ENCODE peak calls at places on chromosomes 11 and 22, in eight cellular contexts. N is A549, C is HCT116, Q is IMR-90, S is K562, R is GM12878, Z is SK-N-SH, A is HepG2. V is an unnamed sample.

GRCh38 chr11:74634537-74634936 is 42.2 kb downstream of the POLD3 start:
- DNase-seq in N (peak), Z (no peak), C (peak), R (no peak), A (peak), S (peak), Q (peak), V (no peak)

GRCh38 chr11:86491048-86491447 is 116.4 kb downstream of the CCDC81 start:
- DNase-seq in S (no peak), C (no peak), A (no peak), R (no peak), Q (no peak), N (no peak), Z (no peak), V (no peak)

GRCh38 chr22:44389181-44389580 is 76.4 kb upstream of the SHISAL1 start:
- DNase-seq in R (no peak), N (no peak), A (no peak), S (no peak), Z (no peak), Q (no peak), C (no peak), V (no peak)

GRCh38 chr22:50271519-50271970 is 1.4 kb upstream of the MAPK11 start:
- DNase-seq in C (no peak), Q (peak), Z (peak), S (peak), A (peak), N (peak), R (no peak), V (peak)

GRCh38 chr11:120339394-120339890 is 3.2 kb downstream of the ARHGEF12 start:
- DNase-seq in N (no peak), Z (peak), S (peak), Q (peak), R (no peak), A (peak), C (no peak), V (no peak)

GRCh38 chr22:24500251-24500820 is 5.2 kb downstream of the UPB1 start:
- DNase-seq in S (no peak), Q (no peak), R (no peak), Z (no peak), A (peak), C (no peak), N (no peak), V (no peak)

GRCh38 chr11:110522456-110522855 is 92.7 kb downstream of the FDX1 start:
- DNase-seq in A (no peak), C (no peak), R (no peak), Z (no peak), N (no peak), S (no peak), Q (no peak), V (no peak)

GRCh38 chr11:12989428-12990242 is 19.5 kb upstream of the RASSF10 start:
- DNase-seq in Z (no peak), N (no peak), Q (no peak), A (no peak), S (peak), C (no peak), R (no peak), V (no peak)

GRCh38 chr22:25448435-25449051 is 115.9 kb upstream of the GRK3 start:
- DNase-seq in C (no peak), Q (peak), N (no peak), S (peak), R (no peak), A (no peak), Z (peak), V (no peak)

GRCh38 chr11:17598700-17599459 is 51.8 kb downstream of the OTOG start:
- DNase-seq in Q (peak), S (peak), N (peak), A (peak), R (peak), C (peak), Z (peak), V (peak)

GRCh38 chr22:39678862-39679490 is 108.4 kb downstream of the CACNA1I start:
- DNase-seq in Q (no peak), R (no peak), S (no peak), Z (no peak), A (no peak), C (no peak), N (no peak), V (no peak)

GRCh38 chr11:12889243-12889642 is 119.9 kb upstream of the RASSF10 start:
- DNase-seq in Q (peak), S (no peak), A (no peak), Z (no peak), R (no peak), C (no peak), N (no peak), V (no peak)

GRCh38 chr11:132064987-132065620 is 694.7 kb downstream of the NTM start:
- DNase-seq in Q (peak), Z (no peak), C (no peak), S (no peak), R (no peak), N (peak), A (no peak), V (no peak)

GRCh38 chr11:116472661-116473060 is 300.1 kb downstream of the BUD13 start:
- DNase-seq in A (no peak), R (no peak), S (no peak), Q (no peak), Z (no peak), N (no peak), C (no peak), V (no peak)

GRCh38 chr22:38489142-38489541 is 17.0 kb downstream of the DDX17 start:
- DNase-seq in N (no peak), A (no peak), R (no peak), Z (no peak), S (no peak), C (no peak), Q (no peak), V (no peak)

GRCh38 chr11:69055598-69056516 is 7.1 kb downstream of the TPCN2 start:
- DNase-seq in R (peak), N (no peak), Z (no peak), S (no peak), A (no peak), C (no peak), Q (no peak), V (no peak)

GRCh38 chr11:11787305-11788066 is 54.3 kb upstream of the USP47 start:
- DNase-seq in R (peak), Q (peak), N (peak), C (peak), Z (peak), S (peak), A (peak), V (no peak)

GRCh38 chr11:16194566-16194965 is 161.8 kb downstream of the SOX6 start:
- DNase-seq in C (no peak), Z (no peak), S (no peak), A (no peak), R (no peak), Q (peak), N (no peak), V (no peak)
- TF ChIP-seq RAD21 in C (no peak), Z (no peak), S (no peak), A (no peak), R (no peak), Q (no peak), N (no peak), V (no peak)

DNA sequence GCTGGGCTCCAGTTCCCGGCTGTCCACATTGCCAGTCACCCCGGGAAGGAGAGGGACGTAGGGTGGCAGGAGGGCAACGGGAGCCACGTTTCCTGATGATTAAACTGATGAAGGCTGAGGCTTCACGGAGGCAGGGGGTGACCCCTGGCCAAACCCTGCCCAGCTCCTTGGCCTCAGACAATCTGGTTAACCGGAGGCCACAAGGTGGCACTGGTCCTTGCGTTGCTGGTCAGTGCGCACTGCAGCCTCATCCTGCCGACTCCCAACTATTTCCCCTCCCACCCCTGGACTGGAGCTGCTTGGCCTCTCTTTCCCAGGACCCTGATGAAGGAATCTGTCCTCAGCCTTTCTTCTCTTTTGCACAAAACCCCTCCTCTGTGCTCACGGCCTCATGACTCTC is 75.3 kb downstream of the PDE2A start:
- DNase-seq in Q (peak), N (peak), A (peak), R (no peak), Z (peak), C (no peak), S (peak), V (peak)
- TF ChIP-seq RAD21 in Q (peak), N (peak), A (peak), R (no peak), Z (peak), C (peak), S (peak), V (peak)

GRCh38 chr11:114559425-114560310 is at the start of gene NXPE1:
- DNase-seq in Z (no peak), Q (no peak), R (no peak), N (no peak), C (no peak), S (no peak), A (no peak), V (no peak)
- TF ChIP-seq RAD21 in Z (no peak), Q (no peak), R (no peak), N (no peak), C (no peak), S (no peak), A (no peak), V (no peak)

GRCh38 chr22:27801197-27801615 is 350 bp downstream of the MN1 start:
- DNase-seq in Z (peak), S (no peak), C (no peak), A (no peak), N (peak), R (no peak), Q (peak), V (no peak)

GRCh38 chr22:27802389-27803079 is 978 bp upstream of the MN1 start:
- DNase-seq in C (no peak), Q (no peak), S (no peak), N (no peak), R (no peak), A (no peak), Z (no peak), V (no peak)

GRCh38 chr22:27800250-27801131 is 1.1 kb downstream of the MN1 start:
- DNase-seq in S (no peak), R (no peak), N (no peak), Q (no peak), Z (peak), C (no peak), A (no peak), V (no peak)

GRCh38 chr22:27799334-27800249 is 2.0 kb downstream of the MN1 start:
- DNase-seq in C (no peak), N (no peak), Q (no peak), S (no peak), A (no peak), R (no peak), Z (peak), V (no peak)

DNA sequence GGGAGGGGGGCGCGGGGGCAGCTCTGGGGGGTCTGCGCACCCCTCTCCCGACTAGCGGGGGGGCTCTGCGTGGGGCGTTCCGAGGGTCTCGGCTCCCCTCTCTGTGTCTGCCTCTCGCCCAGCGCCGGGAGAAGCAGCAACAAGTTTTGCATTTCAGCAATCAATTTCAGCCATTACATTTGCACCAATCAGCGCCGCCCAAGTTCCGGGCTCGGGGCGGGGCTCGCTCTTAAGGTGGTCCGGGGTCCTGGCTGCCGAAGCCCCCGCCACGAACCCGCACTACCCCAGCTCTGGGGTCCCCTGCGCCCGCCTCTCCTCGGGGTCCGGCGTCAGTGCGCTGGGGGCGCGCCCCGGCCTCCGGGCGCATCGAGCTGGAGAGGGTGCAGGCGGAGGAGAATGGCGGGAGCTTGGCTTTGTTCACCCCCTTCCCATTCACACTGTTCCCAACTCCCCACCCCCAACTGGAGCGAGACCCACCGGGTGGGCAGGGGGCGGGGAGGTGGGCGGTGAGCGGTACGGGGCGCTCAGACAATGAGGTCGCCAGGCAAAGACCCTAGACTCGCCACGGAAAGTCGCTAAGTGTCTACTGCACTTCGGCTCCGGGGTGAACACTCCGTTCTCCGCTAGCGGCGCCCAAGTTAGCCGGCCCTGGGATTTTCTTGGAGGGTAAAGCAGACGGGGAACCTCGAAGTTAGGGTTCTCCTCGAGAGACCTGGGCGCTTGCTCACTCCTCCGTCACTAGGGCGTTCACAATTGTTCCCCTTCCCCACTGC is at the start of gene MN1:
- DNase-seq in R (no peak), S (no peak), Q (peak), N (peak), Z (peak), C (no peak), A (no peak), V (peak)
- TF ChIP-seq RAD21 in R (no peak), S (no peak), Q (no peak), N (no peak), Z (no peak), C (no peak), A (no peak), V (no peak)

GRCh38 chr11:46677169-46677568 is 23.2 kb downstream of the ARHGAP1 start:
- DNase-seq in C (no peak), S (no peak), N (no peak), A (no peak), R (no peak), Q (no peak), Z (no peak), V (no peak)

GRCh38 chr11:46679252-46680163 is 20.9 kb downstream of the ARHGAP1 start:
- DNase-seq in A (no peak), Q (no peak), R (no peak), Z (no peak), C (no peak), N (no peak), S (no peak), V (no peak)

GRCh38 chr11:46678741-46679130 is 21.7 kb downstream of the ARHGAP1 start:
- DNase-seq in Q (no peak), S (no peak), R (no peak), C (no peak), N (no peak), Z (no peak), A (no peak), V (no peak)

GRCh38 chr11:46676436-46677158 is 23.8 kb downstream of the ARHGAP1 start:
- DNase-seq in S (no peak), N (no peak), C (no peak), A (no peak), R (no peak), Z (no peak), Q (no peak), V (no peak)

DNA sequence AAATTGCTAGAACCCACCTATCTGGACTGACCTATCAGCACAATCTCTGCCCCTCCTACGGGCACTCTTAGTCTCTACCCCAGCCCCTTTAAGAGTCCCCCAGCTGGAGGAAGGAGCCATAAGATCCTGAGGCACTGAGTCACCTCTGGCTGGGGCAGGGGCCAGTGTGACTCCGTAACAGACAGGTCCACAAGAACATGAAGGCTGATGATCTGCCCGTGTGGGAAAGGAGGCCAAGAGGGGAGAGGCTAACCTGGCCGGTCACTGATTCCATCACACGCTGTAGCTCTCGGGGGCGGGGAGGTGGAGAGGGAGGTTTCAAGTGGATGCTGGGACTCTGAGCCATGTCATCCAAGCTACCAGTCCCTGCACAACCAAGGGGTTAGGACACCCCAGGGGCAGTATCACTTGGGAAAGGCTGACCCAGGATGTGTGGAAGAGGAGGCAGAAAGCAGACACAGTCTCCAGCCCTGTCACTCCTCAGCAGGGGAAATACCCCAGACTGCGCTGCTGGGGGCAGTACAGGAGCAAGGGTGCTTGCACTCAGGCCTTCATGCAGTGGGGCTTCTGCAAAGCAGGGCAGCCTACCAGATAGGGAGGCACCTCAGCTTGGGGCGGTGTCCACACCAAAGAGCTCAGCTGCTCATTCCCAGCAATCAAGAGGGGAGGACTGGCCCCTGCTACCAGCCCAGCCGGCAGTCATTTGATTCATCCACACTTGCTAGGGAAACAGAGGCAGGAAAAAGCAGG is 22.3 kb downstream of the ARHGAP1 start:
- DNase-seq in S (no peak), Q (peak), C (no peak), Z (no peak), N (peak), A (no peak), R (no peak), V (peak)
- TF ChIP-seq RAD21 in S (peak), Q (no peak), C (peak), Z (no peak), N (no peak), A (no peak), R (no peak), V (peak)

GRCh38 chr11:125170406-125171031 is 6.0 kb downstream of the PKNOX2 start:
- DNase-seq in Q (peak), S (peak), Z (peak), R (no peak), C (no peak), N (no peak), A (no peak), V (no peak)
- TF ChIP-seq RAD21 in Q (no peak), S (no peak), Z (no peak), R (no peak), C (no peak), N (no peak), A (no peak), V (no peak)

GRCh38 chr11:28439403-28439802 is 331.2 kb downstream of the METTL15 start:
- DNase-seq in S (no peak), N (no peak), R (no peak), A (no peak), Z (no peak), Q (no peak), C (no peak), V (no peak)

GRCh38 chr11:28447226-28447625 is 339.0 kb downstream of the METTL15 start:
- DNase-seq in A (peak), Z (no peak), N (peak), S (no peak), R (no peak), Q (peak), C (no peak), V (no peak)

DNA sequence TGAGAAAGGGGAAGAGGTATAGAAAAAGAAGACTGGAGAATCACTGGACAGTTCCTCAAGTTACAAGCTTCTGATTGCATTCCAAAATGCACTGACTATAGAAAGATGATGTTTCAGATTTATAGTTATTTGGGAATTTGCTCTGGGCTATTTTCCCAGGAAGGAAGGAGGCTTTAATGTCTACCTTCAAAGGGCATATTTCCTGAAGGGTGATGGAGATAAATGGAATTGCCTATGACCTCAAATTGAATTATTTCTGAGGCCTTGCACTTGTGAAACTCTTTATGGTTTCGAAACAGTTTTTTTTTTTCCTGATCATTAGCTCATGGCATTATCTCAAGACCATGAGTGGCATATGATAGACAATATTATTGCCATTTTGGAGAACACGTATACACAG is 333.9 kb downstream of the METTL15 start:
- DNase-seq in Q (no peak), A (no peak), R (no peak), S (no peak), N (peak), Z (no peak), C (no peak), V (no peak)
- TF ChIP-seq RAD21 in Q (no peak), A (no peak), R (no peak), S (no peak), N (no peak), Z (no peak), C (no peak), V (no peak)

DNA sequence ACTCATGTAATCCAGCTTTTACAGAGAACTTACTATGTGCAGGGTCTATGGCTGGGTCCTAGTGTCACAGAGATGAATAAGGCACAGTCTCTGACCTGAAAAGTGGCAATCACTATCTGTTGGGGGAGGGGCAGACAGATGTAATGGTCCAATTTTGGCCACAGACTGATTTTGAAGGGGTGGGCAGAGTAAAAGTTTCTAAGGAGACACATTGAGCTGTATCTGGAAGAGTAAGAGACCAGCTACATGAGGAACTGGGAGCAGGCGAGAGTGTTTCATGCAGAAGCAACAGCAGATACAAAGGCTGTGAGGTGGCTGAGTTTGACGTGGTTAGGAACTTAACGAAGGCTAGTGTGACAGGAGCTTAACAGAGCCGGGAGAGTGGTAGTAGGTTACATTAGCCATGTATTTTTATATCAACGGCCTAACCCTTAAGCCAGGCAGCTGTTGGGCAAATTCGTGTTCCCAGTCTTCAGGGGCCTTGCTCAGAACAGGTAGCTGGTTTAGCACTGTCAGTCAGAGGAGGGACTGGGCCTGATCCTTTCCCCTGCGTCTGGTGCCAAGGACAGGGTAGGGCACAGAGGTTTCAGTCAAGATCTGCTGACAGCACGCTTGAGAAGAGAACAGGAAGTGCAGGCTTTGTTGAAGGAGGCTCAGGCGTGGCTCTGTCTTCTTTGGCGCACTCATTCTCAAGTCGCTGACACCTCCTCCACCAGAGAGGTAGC is 1.4 kb upstream of the STIM1 start:
- DNase-seq in R (peak), N (no peak), Z (no peak), C (no peak), Q (no peak), S (no peak), A (no peak), V (no peak)
- TF ChIP-seq RAD21 in R (no peak), N (no peak), Z (no peak), C (no peak), Q (no peak), S (no peak), A (no peak), V (no peak)

V was measured in H1.